ENCODE peak calls at places on chromosome 4, in six cellular contexts. One of them, this sample, is unnamed.

GRCh38 chr4:1557221-1557597 is 126.9 kb downstream of the FAM53A start:
- DNase-seq in fibroblast of the aortic adventitia: no peak
- DNase-seq in pons: no peak
- DNase-seq in ovary: no peak
- DNase-seq in AML-193: no peak
- DNase-seq in stimulated activated naive CD4-positive, alpha-beta T cell treated with Interleukin-2 at 50 U/mL for 16 hours: no peak
- DNase-seq in this sample: no peak

GRCh38 chr4:8747896-8748575 is 123.6 kb downstream of the HMX1 start:
- DNase-seq in fibroblast of the aortic adventitia: no peak
- DNase-seq in stimulated activated naive CD4-positive, alpha-beta T cell treated with Interleukin-2 at 50 U/mL for 16 hours: no peak
- DNase-seq in ovary: no peak
- DNase-seq in pons: no peak
- DNase-seq in AML-193: no peak
- DNase-seq in this sample: no peak

GRCh38 chr4:147674496-147674895 is 9.5 kb downstream of the PRMT9 start:
- DNase-seq in AML-193: no peak
- DNase-seq in ovary: no peak
- DNase-seq in stimulated activated naive CD4-positive, alpha-beta T cell treated with Interleukin-2 at 50 U/mL for 16 hours: no peak
- DNase-seq in pons: no peak
- DNase-seq in fibroblast of the aortic adventitia: no peak
- DNase-seq in this sample: no peak

GRCh38 chr4:57080781-57081650 is 29.2 kb downstream of the IGFBP7 start:
- DNase-seq in ovary: no peak
- DNase-seq in AML-193: no peak
- DNase-seq in stimulated activated naive CD4-positive, alpha-beta T cell treated with Interleukin-2 at 50 U/mL for 16 hours: no peak
- DNase-seq in fibroblast of the aortic adventitia: peak; percentile 96
- DNase-seq in pons: no peak
- DNase-seq in this sample: no peak

GRCh38 chr4:89868999-89869589 is 25.6 kb upstream of the MMRN1 start:
- DNase-seq in pons: no peak
- DNase-seq in AML-193: peak; percentile 6
- DNase-seq in fibroblast of the aortic adventitia: peak; percentile 25
- DNase-seq in ovary: no peak
- DNase-seq in stimulated activated naive CD4-positive, alpha-beta T cell treated with Interleukin-2 at 50 U/mL for 16 hours: no peak
- DNase-seq in this sample: no peak

GRCh38 chr4:147991543-147992295 is 259.8 kb downstream of the ARHGAP10 start:
- DNase-seq in AML-193: no peak
- DNase-seq in stimulated activated naive CD4-positive, alpha-beta T cell treated with Interleukin-2 at 50 U/mL for 16 hours: no peak
- DNase-seq in pons: peak; percentile 36
- DNase-seq in ovary: no peak
- DNase-seq in fibroblast of the aortic adventitia: no peak
- DNase-seq in this sample: no peak

GRCh38 chr4:76708986-76709385 is 189.0 kb downstream of the SOWAHB start:
- DNase-seq in fibroblast of the aortic adventitia: no peak
- DNase-seq in AML-193: no peak
- DNase-seq in ovary: no peak
- DNase-seq in pons: no peak
- DNase-seq in stimulated activated naive CD4-positive, alpha-beta T cell treated with Interleukin-2 at 50 U/mL for 16 hours: no peak
- DNase-seq in this sample: no peak

GRCh38 chr4:95833652-95834276 is 6.1 kb upstream of the PDHA2 start:
- DNase-seq in stimulated activated naive CD4-positive, alpha-beta T cell treated with Interleukin-2 at 50 U/mL for 16 hours: no peak
- DNase-seq in pons: no peak
- DNase-seq in AML-193: no peak
- DNase-seq in ovary: no peak
- DNase-seq in fibroblast of the aortic adventitia: no peak
- DNase-seq in this sample: no peak

GRCh38 chr4:152663203-152664066 is 16.4 kb downstream of the TMEM154 start:
- DNase-seq in ovary: no peak
- DNase-seq in AML-193: peak; percentile 79
- DNase-seq in stimulated activated naive CD4-positive, alpha-beta T cell treated with Interleukin-2 at 50 U/mL for 16 hours: no peak
- DNase-seq in fibroblast of the aortic adventitia: peak; percentile 35
- DNase-seq in pons: peak; percentile 53
- DNase-seq in this sample: peak; percentile 51

GRCh38 chr4:89708903-89709361 is 128.0 kb downstream of the SNCA start:
- DNase-seq in ovary: no peak
- DNase-seq in AML-193: no peak
- DNase-seq in pons: peak; percentile 95
- DNase-seq in fibroblast of the aortic adventitia: peak; percentile 10
- DNase-seq in stimulated activated naive CD4-positive, alpha-beta T cell treated with Interleukin-2 at 50 U/mL for 16 hours: no peak
- DNase-seq in this sample: no peak

GRCh38 chr4:61773655-61774245 is 573.6 kb downstream of the ADGRL3 start:
- DNase-seq in ovary: no peak
- DNase-seq in fibroblast of the aortic adventitia: no peak
- DNase-seq in stimulated activated naive CD4-positive, alpha-beta T cell treated with Interleukin-2 at 50 U/mL for 16 hours: no peak
- DNase-seq in AML-193: no peak
- DNase-seq in pons: no peak
- DNase-seq in this sample: no peak

GRCh38 chr4:38058186-38058585 is 98.0 kb downstream of the PTTG2 start:
- DNase-seq in stimulated activated naive CD4-positive, alpha-beta T cell treated with Interleukin-2 at 50 U/mL for 16 hours: no peak
- DNase-seq in fibroblast of the aortic adventitia: no peak
- DNase-seq in AML-193: no peak
- DNase-seq in ovary: no peak
- DNase-seq in pons: no peak
- DNase-seq in this sample: no peak

GRCh38 chr4:526971-527460 is 28.0 kb downstream of the PIGG start:
- DNase-seq in fibroblast of the aortic adventitia: no peak
- DNase-seq in pons: no peak
- DNase-seq in ovary: no peak
- DNase-seq in AML-193: no peak
- DNase-seq in stimulated activated naive CD4-positive, alpha-beta T cell treated with Interleukin-2 at 50 U/mL for 16 hours: no peak
- DNase-seq in this sample: no peak

GRCh38 chr4:123120473-123120872 is 198.1 kb upstream of the NUDT6 start:
- DNase-seq in pons: no peak
- DNase-seq in AML-193: no peak
- DNase-seq in ovary: no peak
- DNase-seq in fibroblast of the aortic adventitia: no peak
- DNase-seq in stimulated activated naive CD4-positive, alpha-beta T cell treated with Interleukin-2 at 50 U/mL for 16 hours: no peak
- DNase-seq in this sample: no peak

GRCh38 chr4:93809773-93810172 is 18.8 kb upstream of the ATOH1 start:
- DNase-seq in pons: no peak
- DNase-seq in ovary: peak; percentile 67
- DNase-seq in fibroblast of the aortic adventitia: no peak
- DNase-seq in AML-193: no peak
- DNase-seq in stimulated activated naive CD4-positive, alpha-beta T cell treated with Interleukin-2 at 50 U/mL for 16 hours: no peak
- DNase-seq in this sample: no peak

GRCh38 chr4:75821966-75822365 is 80.3 kb downstream of the PPEF2 start:
- DNase-seq in AML-193: no peak
- DNase-seq in pons: no peak
- DNase-seq in fibroblast of the aortic adventitia: peak; percentile 35
- DNase-seq in ovary: no peak
- DNase-seq in stimulated activated naive CD4-positive, alpha-beta T cell treated with Interleukin-2 at 50 U/mL for 16 hours: no peak
- DNase-seq in this sample: no peak

GRCh38 chr4:56445699-56446098 is 9.6 kb downstream of the PAICS start:
- DNase-seq in fibroblast of the aortic adventitia: no peak
- DNase-seq in AML-193: no peak
- DNase-seq in stimulated activated naive CD4-positive, alpha-beta T cell treated with Interleukin-2 at 50 U/mL for 16 hours: no peak
- DNase-seq in pons: no peak
- DNase-seq in ovary: no peak
- DNase-seq in this sample: no peak

GRCh38 chr4:13328591-13328990 is 155.5 kb downstream of the RAB28 start:
- DNase-seq in AML-193: no peak
- DNase-seq in fibroblast of the aortic adventitia: peak; percentile 14
- DNase-seq in pons: no peak
- DNase-seq in ovary: no peak
- DNase-seq in stimulated activated naive CD4-positive, alpha-beta T cell treated with Interleukin-2 at 50 U/mL for 16 hours: no peak
- DNase-seq in this sample: no peak

GRCh38 chr4:41202356-41202755 is 12.0 kb downstream of the APBB2 start:
- DNase-seq in stimulated activated naive CD4-positive, alpha-beta T cell treated with Interleukin-2 at 50 U/mL for 16 hours: no peak
- DNase-seq in fibroblast of the aortic adventitia: peak; percentile 51
- DNase-seq in ovary: no peak
- DNase-seq in AML-193: no peak
- DNase-seq in pons: no peak
- DNase-seq in this sample: no peak

GRCh38 chr4:135510582-135510981 is 1309.0 kb upstream of the PABPC4L start:
- DNase-seq in pons: no peak
- DNase-seq in fibroblast of the aortic adventitia: no peak
- DNase-seq in stimulated activated naive CD4-positive, alpha-beta T cell treated with Interleukin-2 at 50 U/mL for 16 hours: no peak
- DNase-seq in ovary: no peak
- DNase-seq in AML-193: no peak
- DNase-seq in this sample: no peak

GRCh38 chr4:168864831-168865541 is 145.1 kb downstream of the CBR4 start:
- DNase-seq in fibroblast of the aortic adventitia: peak; percentile 87
- DNase-seq in stimulated activated naive CD4-positive, alpha-beta T cell treated with Interleukin-2 at 50 U/mL for 16 hours: no peak
- DNase-seq in AML-193: no peak
- DNase-seq in pons: no peak
- DNase-seq in ovary: no peak
- DNase-seq in this sample: no peak

GRCh38 chr4:89173336-89174090 is 62.2 kb downstream of the TIGD2 start:
- DNase-seq in AML-193: no peak
- DNase-seq in ovary: no peak
- DNase-seq in fibroblast of the aortic adventitia: no peak
- DNase-seq in stimulated activated naive CD4-positive, alpha-beta T cell treated with Interleukin-2 at 50 U/mL for 16 hours: no peak
- DNase-seq in pons: no peak
- DNase-seq in this sample: no peak

GRCh38 chr4:88054909-88055308 is 47.5 kb downstream of the PKD2 start:
- DNase-seq in fibroblast of the aortic adventitia: peak; percentile 69
- DNase-seq in ovary: no peak
- DNase-seq in AML-193: peak; percentile 42
- DNase-seq in stimulated activated naive CD4-positive, alpha-beta T cell treated with Interleukin-2 at 50 U/mL for 16 hours: no peak
- DNase-seq in pons: peak; percentile 37
- DNase-seq in this sample: no peak

GRCh38 chr4:121674696-121675095 is 22.1 kb downstream of the ANXA5 start:
- DNase-seq in fibroblast of the aortic adventitia: no peak
- DNase-seq in AML-193: no peak
- DNase-seq in stimulated activated naive CD4-positive, alpha-beta T cell treated with Interleukin-2 at 50 U/mL for 16 hours: no peak
- DNase-seq in pons: no peak
- DNase-seq in ovary: no peak
- DNase-seq in this sample: no peak

GRCh38 chr4:188372051-188372450 is 232.8 kb downstream of the TRIML1 start:
- DNase-seq in stimulated activated naive CD4-positive, alpha-beta T cell treated with Interleukin-2 at 50 U/mL for 16 hours: no peak
- DNase-seq in AML-193: no peak
- DNase-seq in ovary: no peak
- DNase-seq in pons: no peak
- DNase-seq in fibroblast of the aortic adventitia: no peak
- DNase-seq in this sample: no peak

GRCh38 chr4:7412586-7412975 is 22.1 kb downstream of the PSAPL1 start:
- DNase-seq in ovary: no peak
- DNase-seq in pons: no peak
- DNase-seq in AML-193: no peak
- DNase-seq in stimulated activated naive CD4-positive, alpha-beta T cell treated with Interleukin-2 at 50 U/mL for 16 hours: no peak
- DNase-seq in fibroblast of the aortic adventitia: no peak
- DNase-seq in this sample: no peak

GRCh38 chr4:16750882-16751642 is 147.4 kb downstream of the LDB2 start:
- DNase-seq in ovary: no peak
- DNase-seq in fibroblast of the aortic adventitia: no peak
- DNase-seq in pons: no peak
- DNase-seq in AML-193: no peak
- DNase-seq in stimulated activated naive CD4-positive, alpha-beta T cell treated with Interleukin-2 at 50 U/mL for 16 hours: no peak
- DNase-seq in this sample: no peak

GRCh38 chr4:6772223-6772928 is 10.2 kb upstream of the KIAA0232 start:
- DNase-seq in pons: no peak
- DNase-seq in ovary: no peak
- DNase-seq in fibroblast of the aortic adventitia: no peak
- DNase-seq in AML-193: no peak
- DNase-seq in stimulated activated naive CD4-positive, alpha-beta T cell treated with Interleukin-2 at 50 U/mL for 16 hours: no peak
- DNase-seq in this sample: no peak

This sample was measured in SIG-M5.